ENCODE peak calls at places on chromosome 21, in eight cellular contexts. O is GM12864, P is fibroblast of the aortic adventitia, R is lower leg skin, L is A549, D is WERI-Rb-1, K is HFF-Myc, F is kidney epithelial cell. N is an unnamed sample.

GRCh38 chr21:17709266-17709611 is 96.5 kb upstream of the BTG3 start:
- DNase-seq in O (peak; percentile 37), P (no peak), R (no peak), L (no peak), D (no peak), K (no peak), F (no peak), N (no peak)

GRCh38 chr21:28385845-28386244 is 606.8 kb downstream of the LTN1 start:
- DNase-seq in O (no peak), P (no peak), R (no peak), L (no peak), D (no peak), K (no peak), F (no peak), N (no peak)

GRCh38 chr21:44596068-44596725 is 3.9 kb upstream of the KRTAP10-6 start:
- DNase-seq in O (no peak), P (peak; percentile 22), R (no peak), L (no peak), D (no peak), K (no peak), F (peak; percentile 43), N (no peak)

GRCh38 chr21:42341776-42342542 is 8.8 kb downstream of the TFF2 start:
- DNase-seq in O (no peak), P (no peak), R (no peak), L (no peak), D (no peak), K (no peak), F (no peak), N (no peak)

GRCh38 chr21:43188181-43188580 is 19.4 kb downstream of the CRYAA start:
- DNase-seq in O (no peak), P (no peak), R (no peak), L (no peak), D (peak; percentile 1), K (no peak), F (no peak), N (no peak)

GRCh38 chr21:44496900-44497550 is 41.7 kb downstream of the LRRC3 start:
- DNase-seq in O (no peak), P (no peak), R (no peak), L (no peak), D (no peak), K (no peak), F (no peak), N (peak; percentile 61)

GRCh38 chr21:18460979-18461378 is 57.4 kb upstream of the TMPRSS15 start:
- DNase-seq in O (no peak), P (no peak), R (no peak), L (no peak), D (no peak), K (no peak), F (no peak), N (no peak)

GRCh38 chr21:46081862-46082637 is 15.9 kb upstream of the COL6A2 start:
- DNase-seq in O (no peak), P (no peak), R (peak; percentile 14), L (no peak), D (no peak), K (no peak), F (no peak), N (no peak)

GRCh38 chr21:14361958-14362357 is 21.0 kb downstream of the HSPA13 start:
- DNase-seq in O (no peak), P (peak; percentile 83), R (no peak), L (no peak), D (no peak), K (no peak), F (peak; percentile 23), N (no peak)

GRCh38 chr21:45291613-45292398 is 4.1 kb upstream of the POFUT2 start:
- DNase-seq in O (no peak), P (no peak), R (no peak), L (no peak), D (no peak), K (no peak), F (no peak), N (no peak)

GRCh38 chr21:44090332-44090731 is 16.9 kb upstream of the PWP2 start:
- DNase-seq in O (no peak), P (no peak), R (peak; percentile 12), L (no peak), D (no peak), K (no peak), F (no peak), N (no peak)

DNA sequence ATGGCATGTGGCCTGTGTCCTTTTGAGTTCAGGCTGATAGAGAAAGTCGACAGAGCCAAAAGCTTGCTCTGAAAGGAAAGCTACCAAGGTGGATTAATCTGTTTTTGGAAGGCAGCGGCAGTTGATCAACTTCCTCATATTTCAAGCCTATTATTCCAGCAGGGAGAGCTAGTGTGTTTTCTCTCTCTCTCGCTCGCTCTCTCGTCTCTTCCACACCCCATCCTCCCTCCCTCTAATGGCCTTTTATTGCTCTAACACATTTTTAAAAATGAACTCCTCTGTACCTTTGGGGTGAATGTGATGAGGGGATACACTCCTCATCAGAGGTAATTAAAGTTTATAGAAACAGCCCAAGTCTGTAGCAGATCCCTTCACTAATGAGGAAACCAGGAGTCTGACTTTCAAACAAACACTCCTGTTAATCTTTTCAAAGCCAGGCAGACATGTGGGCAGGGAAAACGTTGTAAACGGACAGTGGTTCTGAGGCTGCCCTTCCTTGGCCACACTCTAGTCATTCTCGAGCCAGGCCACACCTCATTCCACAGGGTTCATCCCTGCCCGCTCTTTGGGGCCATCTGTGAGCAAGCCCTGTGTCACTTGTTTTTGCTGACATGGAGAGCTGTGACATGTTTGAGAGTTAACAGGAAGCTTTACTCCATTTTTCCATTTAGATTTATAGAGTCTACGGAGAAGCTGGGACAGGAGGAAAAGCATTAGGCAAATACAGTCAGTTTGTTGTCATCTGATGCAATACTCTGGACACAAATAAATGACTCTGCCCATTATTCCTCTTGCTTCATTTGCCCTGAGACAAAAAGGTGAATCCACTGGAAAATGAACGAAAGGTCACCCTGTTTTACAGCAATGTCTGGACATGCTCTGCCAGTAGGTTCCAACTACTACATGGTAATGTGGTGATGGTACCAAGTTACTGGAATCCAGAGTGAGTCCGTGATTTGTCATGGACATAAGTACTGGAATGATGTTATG is 126.7 kb downstream of the CLIC6 start:
- DNase-seq in O (no peak), P (peak; percentile 68), R (no peak), L (peak; percentile 28), D (no peak), K (no peak), F (no peak), N (no peak)
- TF ChIP-seq CTCF in O (no peak), P (peak; percentile 12), R (no peak), L (peak; percentile 26), D (no peak), K (no peak), F (no peak), N (no peak)

GRCh38 chr21:39141502-39141901 is 41.7 kb downstream of the PSMG1 start:
- DNase-seq in O (no peak), P (peak; percentile 25), R (no peak), L (no peak), D (no peak), K (peak; percentile 79), F (no peak), N (no peak)

GRCh38 chr21:39134288-39134810 is 48.9 kb downstream of the PSMG1 start:
- DNase-seq in O (no peak), P (no peak), R (no peak), L (no peak), D (no peak), K (no peak), F (no peak), N (no peak)

GRCh38 chr21:39136711-39137110 is 46.5 kb downstream of the PSMG1 start:
- DNase-seq in O (no peak), P (no peak), R (no peak), L (no peak), D (no peak), K (no peak), F (no peak), N (no peak)

GRCh38 chr21:39132248-39132647 is 51.0 kb downstream of the PSMG1 start:
- DNase-seq in O (no peak), P (peak; percentile 56), R (no peak), L (no peak), D (no peak), K (no peak), F (no peak), N (no peak)

GRCh38 chr21:39137248-39138186 is 45.7 kb downstream of the PSMG1 start:
- DNase-seq in O (no peak), P (peak; percentile 63), R (no peak), L (peak; percentile 28), D (no peak), K (no peak), F (no peak), N (peak; percentile 33)
- TF ChIP-seq CTCF in O (no peak), P (no peak), R (no peak), L (no peak), D (peak; percentile 25), K (no peak), F (no peak), N (no peak)

GRCh38 chr21:22544747-22545146 is 1546.5 kb downstream of the NCAM2 start:
- DNase-seq in O (no peak), P (no peak), R (no peak), L (no peak), D (no peak), K (no peak), F (no peak), N (no peak)
- TF ChIP-seq CTCF in O (no peak), P (no peak), R (no peak), L (no peak), D (no peak), K (no peak), F (no peak), N (no peak)

GRCh38 chr21:30924171-30924680 is 42.8 kb upstream of the KRTAP11-1 start:
- DNase-seq in O (no peak), P (no peak), R (no peak), L (no peak), D (no peak), K (no peak), F (no peak), N (no peak)

DNA sequence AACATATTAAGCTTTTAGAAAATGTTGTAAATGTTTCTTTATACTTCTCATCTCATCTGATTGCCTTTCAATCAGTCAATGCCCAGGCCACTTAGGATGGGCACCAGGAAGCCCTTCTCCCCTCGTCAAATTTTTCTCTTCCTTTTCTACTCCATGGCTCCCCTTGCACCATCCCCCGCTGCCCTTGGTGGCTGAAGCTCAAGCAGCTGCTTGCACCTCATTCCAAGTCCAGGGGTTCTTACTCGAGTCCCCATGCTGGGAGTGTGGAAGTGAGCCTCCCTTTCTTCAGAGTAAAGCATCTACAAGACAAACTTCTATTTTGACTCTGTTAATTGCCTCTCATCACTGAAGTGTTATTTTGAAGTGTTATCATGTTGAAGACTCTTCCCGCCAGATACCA is 39.7 kb upstream of the KRTAP11-1 start:
- DNase-seq in O (no peak), P (no peak), R (no peak), L (no peak), D (no peak), K (no peak), F (no peak), N (no peak)
- TF ChIP-seq CTCF in O (no peak), P (no peak), R (no peak), L (no peak), D (no peak), K (no peak), F (no peak), N (no peak)